ENCODE peak calls at places on chromosome 20, in seven cellular contexts. T is pancreas, S is left ventricle myocardium inferior, V is body of pancreas, D is uterus, J is heart left ventricle, W is osteoblast. O is an unnamed sample.

GRCh38 chr20:24102290-24102689 is 113.7 kb upstream of the GGTLC1 start:
- DNase-seq in T (no peak), S (no peak), V (no peak), D (no peak), J (no peak), W (no peak), O (no peak)

GRCh38 chr20:1313236-1313964 is 15.5 kb downstream of the SDCBP2 start:
- DNase-seq in T (peak; percentile 84), S (peak; percentile 75), V (peak; percentile 80), D (peak; percentile 75), J (peak; percentile 79), W (peak; percentile 97), O (peak; percentile 80)

GRCh38 chr20:50625986-50626677 is 65.2 kb downstream of the RIPOR3 start:
- DNase-seq in T (peak; percentile 54), S (peak; percentile 70), V (peak; percentile 45), D (peak; percentile 76), J (peak; percentile 69), W (peak; percentile 96), O (no peak)

GRCh38 chr20:46199198-46199597 is 81.1 kb downstream of the CD40 start:
- DNase-seq in T (no peak), S (no peak), V (no peak), D (no peak), J (no peak), W (no peak), O (no peak)

GRCh38 chr20:7980332-7981046 is 39.1 kb downstream of the TMX4 start:
- DNase-seq in T (no peak), S (no peak), V (peak; percentile 10), D (no peak), J (no peak), W (no peak), O (no peak)

GRCh38 chr20:39676236-39676635 is 714.1 kb downstream of the DHX35 start:
- DNase-seq in T (no peak), S (no peak), V (no peak), D (no peak), J (no peak), W (no peak), O (no peak)

GRCh38 chr20:35907017-35907685 is 47.2 kb downstream of the SCAND1 start:
- DNase-seq in T (no peak), S (peak; percentile 49), V (no peak), D (no peak), J (peak; percentile 86), W (no peak), O (no peak)

GRCh38 chr20:24118781-24119175 is 130.2 kb upstream of the GGTLC1 start:
- DNase-seq in T (no peak), S (no peak), V (no peak), D (peak; percentile 42), J (no peak), W (no peak), O (no peak)

GRCh38 chr20:34129518-34130162 is 17.6 kb upstream of the EIF2S2 start:
- DNase-seq in T (peak; percentile 65), S (peak; percentile 31), V (peak; percentile 75), D (peak; percentile 44), J (peak; percentile 45), W (peak; percentile 86), O (peak; percentile 81)

GRCh38 chr20:6685181-6685582 is 82.3 kb upstream of the BMP2 start:
- DNase-seq in T (no peak), S (no peak), V (no peak), D (no peak), J (no peak), W (no peak), O (no peak)

GRCh38 chr20:33859157-33859695 is 48.1 kb downstream of the CHMP4B start:
- DNase-seq in T (no peak), S (no peak), V (no peak), D (no peak), J (peak; percentile 40), W (no peak), O (no peak)

GRCh38 chr20:46089076-46089337 is 755 bp downstream of the NCOA5 start:
- DNase-seq in T (no peak), S (no peak), V (no peak), D (no peak), J (no peak), W (peak; percentile 90), O (no peak)

GRCh38 chr20:34536798-34537394 is 20.7 kb downstream of the DYNLRB1 start:
- DNase-seq in T (no peak), S (peak; percentile 72), V (peak; percentile 76), D (peak; percentile 30), J (peak; percentile 74), W (peak; percentile 63), O (peak; percentile 76)

GRCh38 chr20:41534842-41535241 is 83.3 kb downstream of the CHD6 start:
- DNase-seq in T (no peak), S (no peak), V (no peak), D (no peak), J (no peak), W (no peak), O (no peak)

GRCh38 chr20:12199703-12200102 is 282.0 kb downstream of the BTBD3 start:
- DNase-seq in T (no peak), S (no peak), V (no peak), D (no peak), J (no peak), W (no peak), O (no peak)

GRCh38 chr20:45111799-45112471 is 3.0 kb downstream of the WFDC5 start:
- DNase-seq in T (peak; percentile 37), S (no peak), V (no peak), D (no peak), J (no peak), W (peak; percentile 85), O (no peak)

DNA sequence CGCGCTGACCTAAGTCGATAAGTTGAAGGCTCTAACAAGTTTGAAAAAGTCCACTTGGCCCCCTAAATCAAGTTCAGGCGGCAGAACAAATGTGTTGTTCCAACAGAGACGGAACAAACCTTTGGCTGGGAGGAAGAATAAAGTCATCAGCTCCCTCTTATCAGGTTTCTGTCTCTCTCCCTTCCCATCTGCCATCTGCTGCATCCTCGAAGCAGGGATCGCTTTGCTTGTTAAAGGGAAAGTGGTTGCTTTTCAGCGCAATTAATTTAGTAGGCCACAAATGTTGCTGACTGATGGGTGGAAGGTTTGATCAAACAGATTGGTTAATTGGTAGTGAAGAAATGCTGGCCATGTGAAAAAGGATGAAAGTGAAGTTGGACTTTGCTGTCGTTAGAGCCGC is 64.3 kb downstream of the CDH4 start:
- DNase-seq in T (no peak), S (no peak), V (no peak), D (no peak), J (no peak), W (no peak), O (no peak)
- H3K27me3 ChIP-seq in T (no peaks in the 10 kb centered on the region), S (peaks cover 96% of the 10 kb centered on the region), V (no peaks in the 10 kb centered on the region), D (no peaks in the 10 kb centered on the region), J (peaks cover 5% of the 10 kb centered on the region), W (no peaks in the 10 kb centered on the region), O (no peaks in the 10 kb centered on the region)

DNA sequence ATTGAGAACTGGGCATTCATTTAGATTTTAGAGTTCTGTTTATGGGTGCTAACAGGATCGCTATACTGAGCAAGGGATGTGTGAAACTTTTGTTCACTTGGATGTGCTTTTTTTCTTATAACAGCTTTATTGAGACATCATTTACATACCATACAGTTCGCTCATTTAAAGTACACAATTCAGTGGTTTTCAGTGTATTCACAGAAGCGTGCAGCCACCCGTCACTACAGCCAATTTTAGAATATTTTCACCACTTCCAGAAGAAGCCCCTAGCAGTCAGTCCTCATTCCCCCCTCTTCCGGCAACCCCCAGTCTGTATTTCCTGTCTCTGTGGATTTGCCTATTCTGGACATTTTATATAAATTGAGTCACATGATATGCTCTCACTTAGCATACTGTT is 48.7 kb downstream of the GFRA4 start:
- DNase-seq in T (no peak), S (no peak), V (no peak), D (no peak), J (no peak), W (no peak), O (no peak)
- H3K4me3 ChIP-seq in T (no peak overlapping the region), S (no peak overlapping the region), V (no peak overlapping the region), D (no peak overlapping the region), J (no peak overlapping the region), W (peak overlapping the region; percentile 54), O (no peak overlapping the region)

GRCh38 chr20:63254536-63255384 is 497 bp upstream of the NKAIN4 start:
- DNase-seq in T (no peak), S (no peak), V (peak; percentile 14), D (no peak), J (no peak), W (no peak), O (no peak)
- H3K27ac ChIP-seq in T (no peak overlapping the region), S (no peak overlapping the region), V (no peak overlapping the region), D (no peak overlapping the region), J (no peak overlapping the region), W (no peak overlapping the region), O (no peak overlapping the region)

GRCh38 chr20:32070690-32071213 is 18.7 kb downstream of the HCK start:
- DNase-seq in T (no peak), S (no peak), V (no peak), D (no peak), J (no peak), W (no peak), O (no peak)

GRCh38 chr20:32070282-32070681 is 18.2 kb downstream of the HCK start:
- DNase-seq in T (no peak), S (no peak), V (no peak), D (no peak), J (no peak), W (no peak), O (no peak)

GRCh38 chr20:32075534-32075933 is 23.5 kb downstream of the HCK start:
- DNase-seq in T (no peak), S (no peak), V (no peak), D (no peak), J (no peak), W (no peak), O (no peak)

GRCh38 chr20:32071395-32072167 is 19.5 kb downstream of the HCK start:
- DNase-seq in T (no peak), S (no peak), V (no peak), D (no peak), J (no peak), W (no peak), O (no peak)

DNA sequence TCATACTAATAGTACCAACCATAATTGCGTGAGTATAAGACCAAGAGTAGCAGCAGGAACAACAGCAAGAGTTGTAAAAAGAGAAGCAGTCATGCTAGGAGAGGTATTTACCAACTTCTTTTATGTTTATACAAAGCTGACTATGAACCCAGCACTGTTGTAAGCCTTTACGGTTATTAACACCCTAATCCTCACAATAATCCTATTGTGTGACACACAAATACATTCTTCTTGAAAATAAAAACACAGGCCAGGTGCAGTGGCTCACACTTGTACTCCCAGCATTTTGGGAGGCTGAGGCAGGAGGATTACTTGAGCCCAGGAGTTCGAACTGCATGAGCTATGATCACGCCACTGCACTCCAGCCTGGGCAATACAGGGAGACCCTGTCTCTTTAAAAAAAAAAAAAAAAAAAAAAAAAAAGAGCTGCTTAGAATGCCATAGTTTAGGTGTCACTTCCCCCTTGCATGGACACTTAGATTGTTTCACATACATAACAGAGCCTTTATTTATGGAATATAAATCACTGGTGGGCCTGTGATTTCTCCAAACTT is 20.2 kb downstream of the HCK start:
- DNase-seq in T (no peak), S (no peak), V (no peak), D (no peak), J (no peak), W (no peak), O (no peak)
- H3K27me3 ChIP-seq in T (no peaks in the 10 kb centered on the region), S (peaks cover 44% of the 10 kb centered on the region), V (no peaks in the 10 kb centered on the region), D (no peaks in the 10 kb centered on the region), J (no peaks in the 10 kb centered on the region), W (peaks cover 15% of the 10 kb centered on the region), O (no peaks in the 10 kb centered on the region)

GRCh38 chr20:44069203-44069931 is 117.6 kb downstream of the JPH2 start:
- DNase-seq in T (no peak), S (no peak), V (no peak), D (no peak), J (peak; percentile 28), W (peak; percentile 66), O (no peak)
- H3K4me3 ChIP-seq in T (no peak overlapping the region), S (no peak overlapping the region), V (no peak overlapping the region), D (no peak overlapping the region), J (no peak overlapping the region), W (no peak overlapping the region), O (no peak overlapping the region)